ENCODE peak calls at places on chromosomes 16 and 17, in eight cellular contexts. One of them, this sample, is unnamed.

GRCh38 chr16:8847623-8848022 is 21.2 kb downstream of the CARHSP1 start:
- DNase-seq in left lung: no peak
- DNase-seq in GM04503: no peak
- DNase-seq in ascending aorta: no peak
- DNase-seq in SW480: no peak
- DNase-seq in glutamatergic neuron: no peak
- DNase-seq in stimulated activated CD8-positive, alpha-beta memory T cell treated with anti-CD3 and anti-CD28 coated beads, Interleukin-7, amount 100 ng/mL, for 1 hour: no peak
- DNase-seq in NCI-H1105 treated with DMSO at 0.1 percent for 48 hours: no peak
- DNase-seq in this sample: no peak

GRCh38 chr17:73939808-73940207 is 263.7 kb upstream of the RPL38 start:
- DNase-seq in left lung: no peak
- DNase-seq in GM04503: no peak
- DNase-seq in ascending aorta: no peak
- DNase-seq in SW480: no peak
- DNase-seq in glutamatergic neuron: no peak
- DNase-seq in stimulated activated CD8-positive, alpha-beta memory T cell treated with anti-CD3 and anti-CD28 coated beads, Interleukin-7, amount 100 ng/mL, for 1 hour: no peak
- DNase-seq in NCI-H1105 treated with DMSO at 0.1 percent for 48 hours: peak
- DNase-seq in this sample: no peak

GRCh38 chr17:48068491-48068961 is 20.4 kb downstream of the NFE2L1 start:
- DNase-seq in left lung: no peak
- DNase-seq in GM04503: peak
- DNase-seq in ascending aorta: no peak
- DNase-seq in SW480: peak
- DNase-seq in glutamatergic neuron: peak
- DNase-seq in stimulated activated CD8-positive, alpha-beta memory T cell treated with anti-CD3 and anti-CD28 coated beads, Interleukin-7, amount 100 ng/mL, for 1 hour: no peak
- DNase-seq in NCI-H1105 treated with DMSO at 0.1 percent for 48 hours: no peak
- DNase-seq in this sample: peak

GRCh38 chr17:15444805-15445204 is 22.6 kb downstream of the CDRT4 start:
- DNase-seq in left lung: no peak
- DNase-seq in GM04503: no peak
- DNase-seq in ascending aorta: no peak
- DNase-seq in SW480: peak
- DNase-seq in glutamatergic neuron: no peak
- DNase-seq in stimulated activated CD8-positive, alpha-beta memory T cell treated with anti-CD3 and anti-CD28 coated beads, Interleukin-7, amount 100 ng/mL, for 1 hour: no peak
- DNase-seq in NCI-H1105 treated with DMSO at 0.1 percent for 48 hours: no peak
- DNase-seq in this sample: no peak

GRCh38 chr17:73188011-73188410 is 4.8 kb upstream of the COG1 start:
- DNase-seq in left lung: no peak
- DNase-seq in GM04503: no peak
- DNase-seq in ascending aorta: no peak
- DNase-seq in SW480: no peak
- DNase-seq in glutamatergic neuron: no peak
- DNase-seq in stimulated activated CD8-positive, alpha-beta memory T cell treated with anti-CD3 and anti-CD28 coated beads, Interleukin-7, amount 100 ng/mL, for 1 hour: no peak
- DNase-seq in NCI-H1105 treated with DMSO at 0.1 percent for 48 hours: no peak
- DNase-seq in this sample: no peak

GRCh38 chr17:75430159-75430748 is 24.8 kb upstream of the GRB2 start:
- DNase-seq in left lung: no peak
- DNase-seq in GM04503: peak
- DNase-seq in ascending aorta: no peak
- DNase-seq in SW480: peak
- DNase-seq in glutamatergic neuron: no peak
- DNase-seq in stimulated activated CD8-positive, alpha-beta memory T cell treated with anti-CD3 and anti-CD28 coated beads, Interleukin-7, amount 100 ng/mL, for 1 hour: no peak
- DNase-seq in NCI-H1105 treated with DMSO at 0.1 percent for 48 hours: no peak
- DNase-seq in this sample: peak

GRCh38 chr16:89919535-89920406 is 1.1 kb downstream of the MC1R start:
- DNase-seq in left lung: no peak
- DNase-seq in GM04503: no peak
- DNase-seq in ascending aorta: no peak
- DNase-seq in SW480: no peak
- DNase-seq in glutamatergic neuron: no peak
- DNase-seq in stimulated activated CD8-positive, alpha-beta memory T cell treated with anti-CD3 and anti-CD28 coated beads, Interleukin-7, amount 100 ng/mL, for 1 hour: no peak
- DNase-seq in NCI-H1105 treated with DMSO at 0.1 percent for 48 hours: no peak
- DNase-seq in this sample: no peak

GRCh38 chr16:27721548-27722265 is 171.8 kb downstream of the KATNIP start:
- DNase-seq in left lung: no peak
- DNase-seq in GM04503: peak
- DNase-seq in ascending aorta: no peak
- DNase-seq in SW480: no peak
- DNase-seq in glutamatergic neuron: peak
- DNase-seq in stimulated activated CD8-positive, alpha-beta memory T cell treated with anti-CD3 and anti-CD28 coated beads, Interleukin-7, amount 100 ng/mL, for 1 hour: no peak
- DNase-seq in NCI-H1105 treated with DMSO at 0.1 percent for 48 hours: no peak
- DNase-seq in this sample: no peak

GRCh38 chr17:9443811-9444210 is 131.8 kb downstream of the STX8 start:
- DNase-seq in left lung: no peak
- DNase-seq in GM04503: no peak
- DNase-seq in ascending aorta: no peak
- DNase-seq in SW480: no peak
- DNase-seq in glutamatergic neuron: no peak
- DNase-seq in stimulated activated CD8-positive, alpha-beta memory T cell treated with anti-CD3 and anti-CD28 coated beads, Interleukin-7, amount 100 ng/mL, for 1 hour: no peak
- DNase-seq in NCI-H1105 treated with DMSO at 0.1 percent for 48 hours: no peak
- DNase-seq in this sample: no peak

GRCh38 chr17:7221281-7222092 is 1.7 kb downstream of the ACADVL start:
- DNase-seq in left lung: no peak
- DNase-seq in GM04503: no peak
- DNase-seq in ascending aorta: no peak
- DNase-seq in SW480: no peak
- DNase-seq in glutamatergic neuron: no peak
- DNase-seq in stimulated activated CD8-positive, alpha-beta memory T cell treated with anti-CD3 and anti-CD28 coated beads, Interleukin-7, amount 100 ng/mL, for 1 hour: no peak
- DNase-seq in NCI-H1105 treated with DMSO at 0.1 percent for 48 hours: no peak
- DNase-seq in this sample: no peak

GRCh38 chr17:34865696-34866095 is 95.6 kb downstream of the CCT6B start:
- DNase-seq in left lung: no peak
- DNase-seq in GM04503: no peak
- DNase-seq in ascending aorta: no peak
- DNase-seq in SW480: no peak
- DNase-seq in glutamatergic neuron: no peak
- DNase-seq in stimulated activated CD8-positive, alpha-beta memory T cell treated with anti-CD3 and anti-CD28 coated beads, Interleukin-7, amount 100 ng/mL, for 1 hour: no peak
- DNase-seq in NCI-H1105 treated with DMSO at 0.1 percent for 48 hours: no peak
- DNase-seq in this sample: no peak

GRCh38 chr17:49715221-49715620 is 7.5 kb upstream of the SLC35B1 start:
- DNase-seq in left lung: no peak
- DNase-seq in GM04503: no peak
- DNase-seq in ascending aorta: no peak
- DNase-seq in SW480: no peak
- DNase-seq in glutamatergic neuron: no peak
- DNase-seq in stimulated activated CD8-positive, alpha-beta memory T cell treated with anti-CD3 and anti-CD28 coated beads, Interleukin-7, amount 100 ng/mL, for 1 hour: no peak
- DNase-seq in NCI-H1105 treated with DMSO at 0.1 percent for 48 hours: no peak
- DNase-seq in this sample: no peak

GRCh38 chr16:12141556-12141955 is 165.0 kb downstream of the SNX29 start:
- DNase-seq in left lung: no peak
- DNase-seq in GM04503: no peak
- DNase-seq in ascending aorta: no peak
- DNase-seq in SW480: no peak
- DNase-seq in glutamatergic neuron: no peak
- DNase-seq in stimulated activated CD8-positive, alpha-beta memory T cell treated with anti-CD3 and anti-CD28 coated beads, Interleukin-7, amount 100 ng/mL, for 1 hour: no peak
- DNase-seq in NCI-H1105 treated with DMSO at 0.1 percent for 48 hours: no peak
- DNase-seq in this sample: no peak

This sample was measured in WTC11.